ENCODE peak calls at places on chromosome 11, in eight cellular contexts. D is cardiac fibroblast, Y is breast epithelium, B is AG04450, H is Panc1, F is neural crest cell, V is WERI-Rb-1, X is thyroid gland. J is an unnamed sample.

GRCh38 chr11:121716060-121716459 is 263.3 kb upstream of the SORL1-AS1 start:
- DNase-seq in D (peak; percentile 25), Y (no peak), B (peak; percentile 26), H (no peak), F (no peak), V (no peak), X (no peak), J (no peak)

GRCh38 chr11:115247953-115248352 is 256.3 kb downstream of the CADM1 start:
- DNase-seq in D (no peak), Y (no peak), B (no peak), H (no peak), F (no peak), V (no peak), X (no peak), J (no peak)

GRCh38 chr11:42494459-42494858 is 817.3 kb upstream of the API5 start:
- DNase-seq in D (no peak), Y (no peak), B (no peak), H (no peak), F (no peak), V (no peak), X (no peak), J (no peak)

GRCh38 chr11:33329705-33330329 is 72.6 kb downstream of the HIPK3 start:
- DNase-seq in D (peak; percentile 84), Y (no peak), B (peak; percentile 27), H (peak; percentile 38), F (peak; percentile 12), V (peak; percentile 58), X (peak; percentile 27), J (peak; percentile 45)

GRCh38 chr11:70580036-70580805 is 181.9 kb downstream of the CTTN start:
- DNase-seq in D (peak; percentile 18), Y (no peak), B (no peak), H (no peak), F (peak; percentile 20), V (no peak), X (no peak), J (no peak)

GRCh38 chr11:33869511-33870422 is 22.1 kb downstream of the LMO2 start:
- DNase-seq in D (peak; percentile 50), Y (no peak), B (no peak), H (no peak), F (peak; percentile 33), V (peak; percentile 35), X (no peak), J (no peak)

GRCh38 chr11:70747285-70747684 is 349.0 kb downstream of the CTTN start:
- DNase-seq in D (no peak), Y (no peak), B (no peak), H (no peak), F (no peak), V (no peak), X (no peak), J (no peak)

GRCh38 chr11:111378773-111379499 is at the start of gene POU2AF1:
- DNase-seq in D (peak; percentile 8), Y (no peak), B (no peak), H (no peak), F (no peak), V (no peak), X (peak; percentile 88), J (no peak)

GRCh38 chr11:94766656-94767291 is 1.4 kb upstream of the AMOTL1 start:
- DNase-seq in D (peak; percentile 58), Y (no peak), B (no peak), H (no peak), F (no peak), V (no peak), X (no peak), J (no peak)

GRCh38 chr11:57305523-57305922 is 19.2 kb downstream of the TNKS1BP1 start:
- DNase-seq in D (no peak), Y (no peak), B (no peak), H (no peak), F (no peak), V (no peak), X (no peak), J (no peak)

GRCh38 chr11:133698654-133699053 is 146.7 kb downstream of the SPATA19 start:
- DNase-seq in D (no peak), Y (no peak), B (no peak), H (no peak), F (no peak), V (no peak), X (no peak), J (no peak)

DNA sequence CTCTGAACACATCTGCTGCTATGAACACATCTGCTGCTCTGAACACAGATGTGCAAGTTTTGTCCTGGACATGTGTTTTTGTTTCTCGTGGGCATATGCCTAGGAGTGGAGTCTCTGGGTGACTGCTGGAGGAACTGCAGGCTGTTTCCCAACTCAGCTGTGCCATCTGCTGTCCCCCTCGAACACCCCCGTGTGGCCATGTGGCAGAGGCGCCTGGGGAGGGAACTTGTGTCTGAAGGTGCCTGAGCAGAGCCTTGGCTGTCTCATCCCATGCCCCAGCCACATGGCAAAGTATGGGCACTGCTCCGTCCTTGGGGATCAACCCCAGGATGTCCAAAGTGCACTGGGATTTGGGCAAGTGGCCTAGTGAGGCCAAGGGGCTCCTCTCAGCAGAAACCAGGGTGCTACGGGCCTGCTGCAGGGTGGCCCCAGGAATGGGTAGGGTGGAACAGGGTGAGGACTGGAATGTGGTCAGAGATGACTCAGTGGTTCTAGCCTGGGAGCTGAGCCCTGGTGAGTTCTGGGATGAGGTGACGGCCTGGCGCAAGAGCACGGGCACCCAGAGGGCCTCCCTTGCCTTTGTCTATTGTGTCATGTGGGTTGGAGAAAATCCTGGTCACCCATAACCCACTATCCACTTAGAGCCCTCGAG is 14.7 kb downstream of the GATD1 start:
- DNase-seq in D (peak; percentile 69), Y (no peak), B (no peak), H (no peak), F (no peak), V (peak; percentile 84), X (no peak), J (no peak)
- TF ChIP-seq CTCF in D (peak; percentile 14), Y (peak; percentile 43), B (no peak), H (peak; percentile 76), F (peak; percentile 26), V (peak; percentile 67), X (no peak), J (no peak)

DNA sequence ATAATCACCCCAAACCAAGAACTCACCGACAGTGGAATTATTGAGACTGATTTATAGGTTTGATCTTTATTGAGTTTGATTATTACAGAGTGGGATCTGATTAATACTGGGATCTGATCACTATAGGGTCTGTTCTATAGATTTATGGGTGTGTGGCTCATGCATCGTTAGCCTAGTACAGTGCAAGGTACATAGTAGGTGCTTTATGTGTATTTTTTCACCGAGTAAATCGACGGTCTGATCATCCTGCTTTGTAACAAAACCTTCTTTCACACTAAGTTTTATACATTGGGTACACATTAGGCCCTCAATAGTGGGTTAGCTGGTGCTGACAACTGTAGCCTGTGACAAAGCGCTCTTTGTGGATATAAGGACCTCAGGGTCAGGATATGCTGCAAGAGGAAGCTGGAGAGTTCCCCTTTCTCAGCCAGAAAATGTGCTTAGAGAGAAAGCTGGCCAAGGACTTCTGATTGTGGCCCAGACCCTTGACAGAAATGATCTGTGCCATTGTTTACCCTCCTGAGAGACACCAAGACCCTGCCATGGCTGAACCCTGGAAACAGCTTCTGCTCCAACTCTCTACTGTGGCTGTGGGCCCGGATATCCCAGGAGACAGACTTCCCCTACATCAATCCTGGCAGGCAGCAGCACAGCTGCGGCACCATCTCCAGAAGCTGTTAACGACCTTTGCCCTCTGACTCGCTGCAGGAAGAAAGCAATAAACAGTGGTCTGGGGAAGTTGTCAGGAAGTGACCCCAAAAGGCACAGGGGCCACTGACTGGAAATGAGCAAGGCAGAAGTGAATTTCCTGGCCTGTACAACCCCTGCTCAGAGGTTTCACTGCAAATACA is 16.1 kb upstream of the TPP1 start:
- DNase-seq in D (peak; percentile 81), Y (no peak), B (no peak), H (no peak), F (peak; percentile 39), V (no peak), X (no peak), J (no peak)
- TF ChIP-seq CTCF in D (no peak), Y (no peak), B (no peak), H (no peak), F (no peak), V (no peak), X (no peak), J (no peak)

GRCh38 chr11:66637557-66638176 is 836 bp upstream of the RBM4 start:
- DNase-seq in D (no peak), Y (no peak), B (no peak), H (no peak), F (no peak), V (no peak), X (no peak), J (no peak)

GRCh38 chr11:66641834-66642233 is 3.3 kb downstream of the RBM4 start:
- DNase-seq in D (peak; percentile 15), Y (no peak), B (no peak), H (no peak), F (no peak), V (no peak), X (peak; percentile 42), J (no peak)

GRCh38 chr11:66636411-66636810 is 2.1 kb upstream of the RBM4 start:
- DNase-seq in D (no peak), Y (no peak), B (no peak), H (no peak), F (no peak), V (peak; percentile 57), X (no peak), J (no peak)

GRCh38 chr11:66638177-66639065 is at the start of gene RBM4:
- DNase-seq in D (peak; percentile 100), Y (peak; percentile 97), B (peak; percentile 100), H (peak; percentile 99), F (peak; percentile 93), V (peak; percentile 99), X (peak; percentile 98), J (peak; percentile 100)

DNA sequence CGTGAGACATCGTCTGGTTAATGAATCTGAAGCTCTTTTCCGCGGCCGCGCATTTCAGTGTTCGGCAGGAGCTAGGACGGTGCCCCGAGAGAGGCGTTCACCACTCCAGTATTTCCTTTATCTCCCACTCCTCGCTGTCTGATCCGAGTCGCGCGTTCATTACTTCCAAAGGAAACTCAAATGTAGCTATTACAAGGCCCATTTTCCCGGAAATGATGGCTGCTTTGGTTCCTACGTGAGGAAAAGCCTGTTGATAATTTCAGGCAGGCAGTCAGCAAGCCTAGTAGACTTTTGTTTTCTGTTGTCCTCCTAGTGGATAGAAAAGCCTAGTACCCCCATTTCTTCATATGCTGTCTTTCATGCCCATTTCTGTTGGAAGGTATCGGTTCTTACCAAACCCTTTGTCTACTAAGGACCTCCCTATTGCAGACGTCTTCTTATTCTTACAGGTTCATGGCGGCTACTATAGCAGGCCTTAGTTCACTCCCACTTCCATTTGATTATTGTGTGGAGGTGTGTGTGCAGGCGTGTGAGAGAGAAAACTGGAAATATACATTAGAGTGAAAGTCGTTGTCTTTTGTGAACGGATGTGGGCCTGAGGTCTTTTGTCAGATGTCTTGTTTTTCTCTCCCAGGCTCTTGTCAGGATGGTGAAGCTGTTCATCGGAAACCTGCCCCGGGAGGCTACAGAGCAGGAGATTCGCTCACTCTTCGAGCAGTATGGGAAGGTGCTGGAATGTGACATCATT is 737 bp downstream of the RBM4 start:
- DNase-seq in D (peak; percentile 60), Y (no peak), B (no peak), H (no peak), F (no peak), V (no peak), X (no peak), J (no peak)
- TF ChIP-seq CTCF in D (no peak), Y (no peak), B (no peak), H (no peak), F (peak; percentile 29), V (no peak), X (no peak), J (no peak)

DNA sequence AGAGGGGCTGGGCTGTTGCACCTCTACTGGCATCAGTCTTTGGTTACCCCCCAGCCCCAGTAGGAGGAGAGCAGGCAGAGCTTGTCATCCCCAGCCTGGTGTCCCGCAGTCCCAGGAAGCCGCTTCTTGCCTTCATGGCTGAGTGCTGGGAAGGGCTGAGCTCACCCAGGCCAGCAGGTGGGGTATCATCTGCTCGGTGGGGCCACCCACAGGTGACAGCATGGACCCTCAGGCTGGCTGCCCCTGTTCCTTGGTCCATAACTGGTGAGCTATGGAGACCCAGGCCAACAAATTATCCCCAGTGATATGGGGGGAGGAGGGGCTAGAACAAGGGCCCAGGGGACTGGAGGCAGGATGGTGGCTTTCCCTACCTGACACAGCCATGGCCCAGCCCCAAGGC is 6.5 kb upstream of the RHOD start:
- DNase-seq in D (no peak), Y (no peak), B (no peak), H (no peak), F (no peak), V (peak; percentile 57), X (no peak), J (no peak)
- TF ChIP-seq CTCF in D (no peak), Y (no peak), B (no peak), H (no peak), F (no peak), V (peak; percentile 72), X (no peak), J (no peak)